ENCODE peak calls at places on chromosomes 3 and 15, in six cellular contexts. One of them, this sample, is unnamed.

GRCh38 chr3:160869825-160870224 is 113.8 kb downstream of the PPM1L start:
- DNase-seq in iPS-NIHi11: no peak
- DNase-seq in NCI-H82: peak
- DNase-seq in stimulated activated CD4-positive, alpha-beta T cell treated with anti-CD3 and anti-CD28 coated beads, Interleukin-1b, Interleukin-23, amount 100 ng/mL, for 4 hours: no peak
- DNase-seq in OCI-LY7: no peak
- DNase-seq in GM13976: no peak
- DNase-seq in this sample: peak

GRCh38 chr3:186849392-186849975 is 7.0 kb downstream of the ADIPOQ start:
- DNase-seq in iPS-NIHi11: peak
- DNase-seq in NCI-H82: peak
- DNase-seq in stimulated activated CD4-positive, alpha-beta T cell treated with anti-CD3 and anti-CD28 coated beads, Interleukin-1b, Interleukin-23, amount 100 ng/mL, for 4 hours: no peak
- DNase-seq in OCI-LY7: peak
- DNase-seq in GM13976: peak
- DNase-seq in this sample: no peak

GRCh38 chr3:111650378-111651275 is 55.5 kb upstream of the ZBED2 start:
- DNase-seq in iPS-NIHi11: no peak
- DNase-seq in NCI-H82: peak
- DNase-seq in stimulated activated CD4-positive, alpha-beta T cell treated with anti-CD3 and anti-CD28 coated beads, Interleukin-1b, Interleukin-23, amount 100 ng/mL, for 4 hours: no peak
- DNase-seq in OCI-LY7: no peak
- DNase-seq in GM13976: no peak
- DNase-seq in this sample: no peak

GRCh38 chr3:81734742-81735141 is 26.7 kb downstream of the GBE1 start:
- DNase-seq in iPS-NIHi11: no peak
- DNase-seq in NCI-H82: no peak
- DNase-seq in stimulated activated CD4-positive, alpha-beta T cell treated with anti-CD3 and anti-CD28 coated beads, Interleukin-1b, Interleukin-23, amount 100 ng/mL, for 4 hours: no peak
- DNase-seq in OCI-LY7: no peak
- DNase-seq in GM13976: no peak
- DNase-seq in this sample: peak

GRCh38 chr15:45573961-45574629 is 13.1 kb upstream of the BLOC1S6 start:
- DNase-seq in iPS-NIHi11: peak
- DNase-seq in NCI-H82: peak
- DNase-seq in stimulated activated CD4-positive, alpha-beta T cell treated with anti-CD3 and anti-CD28 coated beads, Interleukin-1b, Interleukin-23, amount 100 ng/mL, for 4 hours: no peak
- DNase-seq in OCI-LY7: peak
- DNase-seq in GM13976: no peak
- DNase-seq in this sample: peak

GRCh38 chr3:111729087-111729846 is 129.8 kb upstream of the PHLDB2 start:
- DNase-seq in iPS-NIHi11: no peak
- DNase-seq in NCI-H82: peak
- DNase-seq in stimulated activated CD4-positive, alpha-beta T cell treated with anti-CD3 and anti-CD28 coated beads, Interleukin-1b, Interleukin-23, amount 100 ng/mL, for 4 hours: no peak
- DNase-seq in OCI-LY7: no peak
- DNase-seq in GM13976: no peak
- DNase-seq in this sample: no peak

GRCh38 chr3:52479037-52479875 is 15.9 kb upstream of the STAB1 start:
- DNase-seq in iPS-NIHi11: no peak
- DNase-seq in NCI-H82: no peak
- DNase-seq in stimulated activated CD4-positive, alpha-beta T cell treated with anti-CD3 and anti-CD28 coated beads, Interleukin-1b, Interleukin-23, amount 100 ng/mL, for 4 hours: no peak
- DNase-seq in OCI-LY7: no peak
- DNase-seq in GM13976: no peak
- DNase-seq in this sample: no peak

GRCh38 chr3:48194446-48195071 is 6.3 kb upstream of the CDC25A start:
- DNase-seq in iPS-NIHi11: peak
- DNase-seq in NCI-H82: peak
- DNase-seq in stimulated activated CD4-positive, alpha-beta T cell treated with anti-CD3 and anti-CD28 coated beads, Interleukin-1b, Interleukin-23, amount 100 ng/mL, for 4 hours: no peak
- DNase-seq in OCI-LY7: peak
- DNase-seq in GM13976: peak
- DNase-seq in this sample: peak

GRCh38 chr3:50370594-50370993 is 11.3 kb upstream of the TMEM115 start:
- DNase-seq in iPS-NIHi11: no peak
- DNase-seq in NCI-H82: peak
- DNase-seq in stimulated activated CD4-positive, alpha-beta T cell treated with anti-CD3 and anti-CD28 coated beads, Interleukin-1b, Interleukin-23, amount 100 ng/mL, for 4 hours: no peak
- DNase-seq in OCI-LY7: peak
- DNase-seq in GM13976: no peak
- DNase-seq in this sample: no peak

GRCh38 chr15:82771789-82772607 is 33.9 kb downstream of the FSD2 start:
- DNase-seq in iPS-NIHi11: no peak
- DNase-seq in NCI-H82: no peak
- DNase-seq in stimulated activated CD4-positive, alpha-beta T cell treated with anti-CD3 and anti-CD28 coated beads, Interleukin-1b, Interleukin-23, amount 100 ng/mL, for 4 hours: no peak
- DNase-seq in OCI-LY7: no peak
- DNase-seq in GM13976: no peak
- DNase-seq in this sample: no peak

GRCh38 chr3:87855211-87855610 is 203.6 kb downstream of the CGGBP1 start:
- DNase-seq in iPS-NIHi11: no peak
- DNase-seq in NCI-H82: no peak
- DNase-seq in stimulated activated CD4-positive, alpha-beta T cell treated with anti-CD3 and anti-CD28 coated beads, Interleukin-1b, Interleukin-23, amount 100 ng/mL, for 4 hours: no peak
- DNase-seq in OCI-LY7: no peak
- DNase-seq in GM13976: no peak
- DNase-seq in this sample: no peak

GRCh38 chr15:45456212-45457106 is 66.1 kb downstream of the SLC30A4 start:
- DNase-seq in iPS-NIHi11: no peak
- DNase-seq in NCI-H82: no peak
- DNase-seq in stimulated activated CD4-positive, alpha-beta T cell treated with anti-CD3 and anti-CD28 coated beads, Interleukin-1b, Interleukin-23, amount 100 ng/mL, for 4 hours: peak
- DNase-seq in OCI-LY7: no peak
- DNase-seq in GM13976: peak
- DNase-seq in this sample: peak

GRCh38 chr3:143134446-143134845 is 14.9 kb downstream of the CHST2 start:
- DNase-seq in iPS-NIHi11: no peak
- DNase-seq in NCI-H82: peak
- DNase-seq in stimulated activated CD4-positive, alpha-beta T cell treated with anti-CD3 and anti-CD28 coated beads, Interleukin-1b, Interleukin-23, amount 100 ng/mL, for 4 hours: no peak
- DNase-seq in OCI-LY7: no peak
- DNase-seq in GM13976: no peak
- DNase-seq in this sample: no peak

GRCh38 chr3:134369861-134370596 is 4.2 kb downstream of the AMOTL2 start:
- DNase-seq in iPS-NIHi11: no peak
- DNase-seq in NCI-H82: no peak
- DNase-seq in stimulated activated CD4-positive, alpha-beta T cell treated with anti-CD3 and anti-CD28 coated beads, Interleukin-1b, Interleukin-23, amount 100 ng/mL, for 4 hours: no peak
- DNase-seq in OCI-LY7: no peak
- DNase-seq in GM13976: no peak
- DNase-seq in this sample: no peak

GRCh38 chr15:44836094-44836493 is 99.8 kb downstream of the TRIM69 start:
- DNase-seq in iPS-NIHi11: no peak
- DNase-seq in NCI-H82: no peak
- DNase-seq in stimulated activated CD4-positive, alpha-beta T cell treated with anti-CD3 and anti-CD28 coated beads, Interleukin-1b, Interleukin-23, amount 100 ng/mL, for 4 hours: no peak
- DNase-seq in OCI-LY7: no peak
- DNase-seq in GM13976: no peak
- DNase-seq in this sample: peak

GRCh38 chr3:68996356-68996995 is 17.0 kb downstream of the EOGT start:
- DNase-seq in iPS-NIHi11: no peak
- DNase-seq in NCI-H82: no peak
- DNase-seq in stimulated activated CD4-positive, alpha-beta T cell treated with anti-CD3 and anti-CD28 coated beads, Interleukin-1b, Interleukin-23, amount 100 ng/mL, for 4 hours: no peak
- DNase-seq in OCI-LY7: no peak
- DNase-seq in GM13976: no peak
- DNase-seq in this sample: no peak

GRCh38 chr3:17154221-17154620 is 269.5 kb downstream of the PLCL2 start:
- DNase-seq in iPS-NIHi11: no peak
- DNase-seq in NCI-H82: no peak
- DNase-seq in stimulated activated CD4-positive, alpha-beta T cell treated with anti-CD3 and anti-CD28 coated beads, Interleukin-1b, Interleukin-23, amount 100 ng/mL, for 4 hours: no peak
- DNase-seq in OCI-LY7: no peak
- DNase-seq in GM13976: no peak
- DNase-seq in this sample: no peak

GRCh38 chr15:66770518-66771350 is 68.7 kb downstream of the SMAD6 start:
- DNase-seq in iPS-NIHi11: no peak
- DNase-seq in NCI-H82: peak
- DNase-seq in stimulated activated CD4-positive, alpha-beta T cell treated with anti-CD3 and anti-CD28 coated beads, Interleukin-1b, Interleukin-23, amount 100 ng/mL, for 4 hours: no peak
- DNase-seq in OCI-LY7: no peak
- DNase-seq in GM13976: no peak
- DNase-seq in this sample: peak

This sample was measured in PC-9.